ENCODE peak calls at places on chromosome 1, in seven cellular contexts. U is astrocyte of the spinal cord; H is epithelial cell of esophagus; W is activated CD4-positive, CD25-positive, alpha-beta regulatory T cell; F is right cardiac atrium; G is NCI-H1417; X is lower lobe of right lung. D is an unnamed sample.
A peak's percentile ranks its signal among the peaks of the same experiment; 100 is the strongest.

GRCh38 chr1:92872719-92873118 is 40.9 kb downstream of the RPL5 start:
- DNase-seq in U (no peak), H (no peak), W (no peak), F (no peak), G (no peak), X (no peak), D (peak; percentile 47)

GRCh38 chr1:236035681-236036101 is 29.2 kb downstream of the NID1 start:
- DNase-seq in U (peak; percentile 41), H (no peak), W (no peak), F (peak; percentile 38), G (no peak), X (no peak), D (no peak)

GRCh38 chr1:109931189-109931672 is 20.6 kb downstream of the CSF1 start:
- DNase-seq in U (peak; percentile 89), H (no peak), W (no peak), F (peak; percentile 93), G (peak; percentile 13), X (peak; percentile 87), D (peak; percentile 87)

GRCh38 chr1:84972377-84972987 is 24.4 kb downstream of the MCOLN2 start:
- DNase-seq in U (no peak), H (no peak), W (no peak), F (no peak), G (no peak), X (no peak), D (no peak)

GRCh38 chr1:94553323-94553730 is 11.8 kb upstream of the F3 start:
- DNase-seq in U (peak; percentile 58), H (peak; percentile 83), W (no peak), F (no peak), G (peak; percentile 24), X (no peak), D (no peak)

GRCh38 chr1:51901151-51901550 is 22.6 kb upstream of the NRDC start:
- DNase-seq in U (no peak), H (no peak), W (no peak), F (no peak), G (no peak), X (no peak), D (no peak)

GRCh38 chr1:70411360-70411844 is 334 bp downstream of the CTH start:
- DNase-seq in U (no peak), H (peak; percentile 41), W (no peak), F (no peak), G (no peak), X (no peak), D (no peak)

GRCh38 chr1:63611231-63611630 is 18.0 kb downstream of the PGM1 start:
- DNase-seq in U (no peak), H (no peak), W (no peak), F (no peak), G (no peak), X (no peak), D (no peak)

GRCh38 chr1:247966520-247967204 is 1.6 kb downstream of the OR2AK2 start:
- DNase-seq in U (no peak), H (no peak), W (no peak), F (no peak), G (no peak), X (no peak), D (no peak)

GRCh38 chr1:151546006-151546925 is 6.2 kb downstream of the TUFT1 start:
- DNase-seq in U (no peak), H (no peak), W (no peak), F (no peak), G (no peak), X (no peak), D (no peak)

GRCh38 chr1:229570891-229571516 is 12.5 kb upstream of the ABCB10 start:
- DNase-seq in U (no peak), H (no peak), W (no peak), F (no peak), G (no peak), X (no peak), D (no peak)

GRCh38 chr1:188425687-188426086 is 1596.9 kb downstream of the PLA2G4A start:
- DNase-seq in U (peak; percentile 76), H (peak; percentile 62), W (no peak), F (no peak), G (no peak), X (no peak), D (peak; percentile 20)

GRCh38 chr1:36125129-36125991 is at the start of gene COL8A2:
- DNase-seq in U (no peak), H (no peak), W (no peak), F (peak; percentile 61), G (peak; percentile 13), X (peak; percentile 65), D (peak; percentile 47)

GRCh38 chr1:924619-925323 is 1.0 kb downstream of the SAMD11 start:
- DNase-seq in U (no peak), H (peak; percentile 47), W (no peak), F (peak; percentile 65), G (peak; percentile 69), X (no peak), D (peak; percentile 74)

GRCh38 chr1:32895325-32896215 is 5.6 kb downstream of the TMEM54 start:
- DNase-seq in U (no peak), H (no peak), W (no peak), F (no peak), G (no peak), X (no peak), D (no peak)

GRCh38 chr1:205285391-205286101 is 36.0 kb downstream of the NUAK2 start:
- DNase-seq in U (peak; percentile 70), H (no peak), W (no peak), F (no peak), G (peak; percentile 43), X (no peak), D (peak; percentile 67)